ENCODE peak calls at places on chromosomes 16 and 17, in seven cellular contexts. C, S, Q, G, Y, E and W are unnamed samples.

GRCh38 chr16:31700530-31701388 is 172.8 kb upstream of the ZNF267 start:
- DNase-seq in E (peak), Q (peak), Y (peak), S (peak), C (peak), G (peak), W (peak)

GRCh38 chr17:2694381-2695242 is 17.0 kb downstream of the CLUH start:
- DNase-seq in Q (no peak), G (no peak), S (no peak), Y (peak), E (peak), C (no peak), W (no peak)

GRCh38 chr17:65389956-65390355 is 171.5 kb downstream of the AXIN2 start:
- DNase-seq in E (no peak), G (peak), S (peak), Q (no peak), C (no peak), Y (no peak), W (no peak)

GRCh38 chr16:84212154-84212553 is 21.2 kb downstream of the ADAD2 start:
- DNase-seq in E (no peak), G (no peak), S (no peak), C (no peak), Y (no peak), Q (no peak), W (no peak)

GRCh38 chr17:17570207-17570797 is 21.2 kb downstream of the PEMT start:
- DNase-seq in Y (no peak), G (peak), S (peak), E (peak), C (no peak), Q (no peak), W (no peak)

GRCh38 chr17:66426397-66427033 is 124.1 kb downstream of the PRKCA start:
- DNase-seq in S (peak), Q (peak), G (peak), C (peak), Y (no peak), E (peak), W (peak)

GRCh38 chr17:67293251-67294203 is 48.5 kb upstream of the HELZ start:
- DNase-seq in S (peak), C (peak), Q (peak), G (peak), E (peak), Y (peak), W (peak)

GRCh38 chr17:66348605-66349165 is 46.3 kb downstream of the PRKCA start:
- DNase-seq in E (peak), S (peak), C (no peak), Y (no peak), G (peak), Q (peak), W (no peak)

GRCh38 chr16:84195201-84196093 is 4.5 kb downstream of the ADAD2 start:
- DNase-seq in Y (no peak), C (no peak), E (no peak), Q (no peak), G (no peak), S (no peak), W (no peak)

GRCh38 chr17:80861892-80862291 is 129.7 kb upstream of the CHMP6 start:
- DNase-seq in S (peak), C (no peak), Y (peak), E (no peak), Q (peak), G (peak), W (peak)

GRCh38 chr17:41523787-41524186 is 4.3 kb downstream of the KRT19 start:
- DNase-seq in E (no peak), Q (peak), S (no peak), C (no peak), G (no peak), Y (peak), W (no peak)

GRCh38 chr17:72446525-72447250 is 325.9 kb downstream of the SOX9 start:
- DNase-seq in Y (no peak), E (peak), G (no peak), S (peak), C (no peak), Q (no peak), W (no peak)

GRCh38 chr17:39174907-39175694 is 9.1 kb upstream of the ARL5C start:
- DNase-seq in Q (peak), S (peak), E (peak), Y (no peak), G (peak), C (peak), W (peak)

GRCh38 chr16:57284206-57284951 is at the start of gene PLLP:
- DNase-seq in Y (peak), C (peak), E (peak), G (no peak), Q (peak), S (peak), W (no peak)

GRCh38 chr17:17198281-17198680 is 7.9 kb downstream of the PLD6 start:
- DNase-seq in G (no peak), Y (no peak), S (no peak), Q (no peak), C (no peak), E (no peak), W (no peak)

GRCh38 chr17:48787850-48788249 is 29.2 kb downstream of the TTLL6 start:
- DNase-seq in G (no peak), Q (no peak), S (no peak), E (no peak), Y (no peak), C (no peak), W (no peak)

GRCh38 chr17:48790607-48791127 is 26.4 kb downstream of the TTLL6 start:
- DNase-seq in Q (no peak), C (no peak), Y (no peak), S (no peak), G (no peak), E (peak), W (no peak)

GRCh38 chr17:48792033-48792798 is 24.8 kb downstream of the TTLL6 start:
- DNase-seq in C (no peak), G (no peak), S (no peak), E (no peak), Y (no peak), Q (no peak), W (no peak)

GRCh38 chr17:48795444-48796162 is 21.4 kb downstream of the TTLL6 start:
- DNase-seq in Y (no peak), E (peak), G (peak), C (no peak), Q (peak), S (peak), W (no peak)

DNA sequence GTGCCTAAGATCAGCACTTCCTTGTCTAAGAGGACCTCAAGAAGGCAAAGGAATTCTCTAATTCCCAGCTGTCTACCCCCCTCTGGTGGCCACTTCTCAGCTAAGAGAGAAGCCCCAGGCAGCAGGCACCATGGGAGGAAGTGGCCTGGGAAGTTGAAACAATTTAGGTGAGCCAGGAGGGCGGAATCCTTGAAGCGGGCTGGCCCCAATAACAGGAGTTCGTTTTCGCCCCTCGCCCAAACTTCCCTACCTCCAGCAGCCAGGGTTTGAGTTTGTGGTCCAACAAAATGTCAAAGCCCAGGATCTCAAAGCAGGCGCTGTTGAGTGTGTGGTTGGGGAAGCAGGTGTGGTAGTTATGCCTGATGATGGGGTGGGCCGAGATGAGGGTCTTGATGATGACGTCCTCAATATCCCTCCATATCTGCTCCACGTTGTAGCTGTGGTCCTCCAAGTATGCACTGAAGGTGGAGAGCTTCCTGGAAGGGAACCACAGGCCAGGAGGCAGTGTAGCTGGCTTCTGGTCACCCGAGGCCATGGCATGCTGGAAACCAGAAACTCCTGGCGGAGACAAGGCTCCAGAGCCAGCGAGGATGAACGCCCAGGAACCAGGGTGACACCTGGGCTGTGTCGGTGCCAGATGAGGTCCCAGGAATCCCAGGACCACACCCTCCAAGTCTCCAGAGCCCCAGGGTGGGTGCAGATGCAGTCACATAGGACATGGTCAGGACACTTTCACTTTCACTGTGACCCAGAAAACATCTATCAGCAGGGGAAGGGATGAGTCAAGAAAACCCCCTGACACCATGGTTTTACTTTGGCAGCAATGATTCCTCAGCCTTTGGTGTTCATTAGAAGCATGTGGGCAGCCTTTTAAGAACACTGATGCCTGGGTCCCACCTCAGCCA is 25.6 kb downstream of the TTLL6 start:
- DNase-seq in S (peak), E (peak), C (peak), Y (no peak), G (peak), Q (peak), W (no peak)
- H3K4me3 ChIP-seq in S (no peak), E (no peak), C (no peak), Y (no peak), G (no peak), Q (no peak), W (no peak)

GRCh38 chr17:73939808-73940207 is 263.7 kb upstream of the RPL38 start:
- DNase-seq in G (no peak), S (no peak), E (no peak), C (no peak), Q (no peak), Y (no peak), W (no peak)

GRCh38 chr17:73941919-73942530 is 261.5 kb upstream of the RPL38 start:
- DNase-seq in Y (no peak), S (no peak), Q (no peak), G (no peak), C (no peak), E (no peak), W (no peak)

GRCh38 chr17:73942668-73943415 is 260.6 kb upstream of the RPL38 start:
- DNase-seq in G (no peak), Q (no peak), C (no peak), E (no peak), S (no peak), Y (no peak), W (no peak)

GRCh38 chr17:73938706-73939105 is 264.8 kb upstream of the RPL38 start:
- DNase-seq in G (no peak), C (no peak), E (no peak), Y (no peak), S (no peak), Q (no peak), W (no peak)

GRCh38 chr17:73940511-73940910 is 263.0 kb upstream of the RPL38 start:
- DNase-seq in Q (no peak), G (no peak), C (no peak), Y (no peak), E (no peak), S (no peak), W (no peak)
- H3K4me3 ChIP-seq in Q (no peak), G (no peak), C (no peak), Y (no peak), E (no peak), S (no peak), W (no peak)

GRCh38 chr17:43337684-43338428 is 60.9 kb upstream of the ARL4D start:
- DNase-seq in S (no peak), Y (no peak), E (no peak), G (no peak), Q (peak), C (no peak), W (no peak)

GRCh38 chr17:43344700-43345099 is 54.1 kb upstream of the ARL4D start:
- DNase-seq in G (no peak), Q (no peak), C (no peak), E (no peak), Y (no peak), S (no peak), W (no peak)

GRCh38 chr17:43338886-43339516 is 59.8 kb upstream of the ARL4D start:
- DNase-seq in G (peak), Y (peak), E (peak), C (no peak), Q (peak), S (no peak), W (peak)

GRCh38 chr17:43342601-43342905 is 56.2 kb upstream of the ARL4D start:
- DNase-seq in S (no peak), C (no peak), E (no peak), Y (no peak), G (peak), Q (no peak), W (no peak)

GRCh38 chr17:43341705-43342600 is 56.8 kb upstream of the ARL4D start:
- DNase-seq in Q (no peak), E (no peak), C (no peak), S (peak), G (peak), Y (no peak), W (no peak)
- H3K4me3 ChIP-seq in Q (no peak), E (no peak), C (no peak), S (no peak), G (no peak), Y (no peak), W (no peak)

GRCh38 chr16:4055748-4056147 is 60.5 kb downstream of the ADCY9 start:
- DNase-seq in E (no peak), G (no peak), S (no peak), Y (no peak), Q (no peak), C (no peak), W (no peak)

GRCh38 chr16:4051591-4051990 is 64.7 kb downstream of the ADCY9 start:
- DNase-seq in G (no peak), Q (peak), C (no peak), E (no peak), S (no peak), Y (no peak), W (no peak)

GRCh38 chr16:4052801-4053662 is 63.2 kb downstream of the ADCY9 start:
- DNase-seq in S (peak), G (no peak), C (no peak), E (peak), Q (peak), Y (no peak), W (no peak)

GRCh38 chr16:4052096-4052495 is 64.1 kb downstream of the ADCY9 start:
- DNase-seq in Q (no peak), E (no peak), C (no peak), S (no peak), G (no peak), Y (no peak), W (no peak)

GRCh38 chr16:4053663-4054479 is 62.4 kb downstream of the ADCY9 start:
- DNase-seq in C (no peak), E (peak), Y (no peak), G (peak), S (peak), Q (peak), W (no peak)
- H3K4me3 ChIP-seq in C (no peak), E (no peak), Y (peak), G (no peak), S (no peak), Q (peak), W (no peak)